ENCODE peak calls at places on chromosomes 13 and 19, in four cellular contexts. X is tibial nerve, D is left ventricle myocardium inferior, R is gastrocnemius medialis. V is an unnamed sample.

GRCh38 chr13:114166381-114167131 is 12.5 kb upstream of the CFAP97D2 start:
- DNase-seq in X (no peak), D (peak), R (no peak), V (no peak)

GRCh38 chr13:110118106-110118505 is 188.9 kb downstream of the COL4A1 start:
- DNase-seq in X (no peak), D (no peak), R (no peak), V (no peak)

GRCh38 chr13:95564948-95565347 is 12.4 kb downstream of the CLDN10 start:
- DNase-seq in X (no peak), D (no peak), R (no peak), V (no peak)

GRCh38 chr13:102935896-102936321 is 90.1 kb downstream of the ERCC5 start:
- DNase-seq in X (no peak), D (no peak), R (no peak), V (no peak)

GRCh38 chr13:94617389-94618000 is 15.8 kb downstream of the GPR180 start:
- DNase-seq in X (peak), D (no peak), R (no peak), V (no peak)

GRCh38 chr13:31538067-31539042 is 201.0 kb upstream of the RXFP2 start:
- DNase-seq in X (no peak), D (no peak), R (no peak), V (no peak)

GRCh38 chr13:73259061-73259908 is 200.5 kb downstream of the KLF5 start:
- DNase-seq in X (no peak), D (no peak), R (no peak), V (no peak)

GRCh38 chr13:68888832-68889231 is 1218.8 kb upstream of the ATXN8OS start:
- DNase-seq in X (no peak), D (no peak), R (no peak), V (no peak)

GRCh38 chr13:78586706-78587105 is 16.6 kb downstream of the POU4F1 start:
- DNase-seq in X (no peak), D (no peak), R (no peak), V (no peak)

GRCh38 chr19:7928741-7929701 is 3.1 kb upstream of the CTXN1 start:
- DNase-seq in X (peak), D (no peak), R (no peak), V (peak)
- H3K4me3 ChIP-seq in X (no peak), D (no peak), R (no peak), V (peak)

DNA sequence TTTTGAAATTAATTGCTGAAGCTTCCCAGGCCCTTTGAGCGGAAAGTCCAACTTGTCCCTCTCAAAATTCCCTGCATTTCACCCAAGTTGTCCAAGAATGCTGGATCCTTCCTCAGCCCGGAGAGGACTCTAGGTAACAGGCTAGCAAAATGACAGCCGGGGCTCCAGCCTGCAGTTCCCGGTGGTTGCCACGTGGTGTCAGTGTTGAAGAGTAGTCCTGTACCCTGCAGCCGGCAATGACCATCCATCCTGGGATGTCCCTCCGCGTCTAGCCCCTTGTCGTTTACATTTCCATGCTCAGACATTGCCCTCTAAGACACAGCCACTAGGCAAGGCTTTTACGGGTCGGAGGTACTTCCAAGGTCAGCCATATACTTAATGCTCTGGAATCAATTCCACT is 31.4 kb upstream of the MTIF3 start:
- DNase-seq in X (no peak), D (peak), R (no peak), V (no peak)
- TF ChIP-seq CTCF in X (no peak), D (peak), R (peak), V (peak)

DNA sequence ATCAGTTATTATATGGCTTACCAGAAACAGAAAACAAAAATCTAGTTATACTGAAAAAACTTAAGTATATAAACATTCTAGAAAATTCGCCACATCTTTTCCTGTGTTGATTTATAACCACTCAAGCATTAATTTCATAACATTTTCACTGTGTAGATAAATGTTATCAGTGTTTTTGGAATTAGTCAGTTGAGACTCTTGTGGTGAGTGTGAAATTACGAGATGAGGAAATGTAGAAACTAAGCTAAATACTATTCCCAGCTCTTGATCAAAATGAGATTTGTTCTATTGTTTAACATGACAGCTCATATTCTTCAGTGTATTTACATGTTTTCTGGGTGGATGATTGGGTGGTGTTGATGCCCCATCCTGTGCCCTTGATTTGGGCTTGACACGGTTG is 406.8 kb downstream of the DACH1 start:
- DNase-seq in X (no peak), D (no peak), R (no peak), V (no peak)
- H3K4me3 ChIP-seq in X (no peak), D (no peak), R (no peak), V (no peak)

DNA sequence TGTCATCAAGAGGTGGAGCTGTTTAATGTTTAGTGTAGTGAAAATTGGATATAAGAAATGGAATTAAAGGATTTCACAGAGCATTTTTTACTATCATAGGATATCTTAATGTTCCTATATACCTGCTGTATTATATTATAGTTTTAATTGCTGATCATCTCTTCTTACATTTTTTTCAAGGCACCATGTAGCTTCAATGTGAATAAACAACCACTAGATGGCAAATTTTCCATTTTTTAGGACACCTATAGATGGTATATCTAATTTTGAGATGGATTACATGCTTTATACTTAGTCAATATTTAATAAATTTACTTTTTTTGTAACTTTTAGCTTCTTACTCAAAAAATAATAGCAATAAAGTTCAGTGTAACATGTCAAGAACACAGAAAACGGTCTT is 9.0 kb upstream of the ATXN8OS start:
- DNase-seq in X (no peak), D (no peak), R (no peak), V (no peak)
- TF ChIP-seq CTCF in X (no peak), D (peak), R (no peak), V (no peak)

GRCh38 chr13:108213946-108214345 is 1.4 kb downstream of the LIG4 start:
- DNase-seq in X (no peak), D (no peak), R (no peak), V (no peak)
- H3K4me3 ChIP-seq in X (no peak), D (peak), R (peak), V (peak)

DNA sequence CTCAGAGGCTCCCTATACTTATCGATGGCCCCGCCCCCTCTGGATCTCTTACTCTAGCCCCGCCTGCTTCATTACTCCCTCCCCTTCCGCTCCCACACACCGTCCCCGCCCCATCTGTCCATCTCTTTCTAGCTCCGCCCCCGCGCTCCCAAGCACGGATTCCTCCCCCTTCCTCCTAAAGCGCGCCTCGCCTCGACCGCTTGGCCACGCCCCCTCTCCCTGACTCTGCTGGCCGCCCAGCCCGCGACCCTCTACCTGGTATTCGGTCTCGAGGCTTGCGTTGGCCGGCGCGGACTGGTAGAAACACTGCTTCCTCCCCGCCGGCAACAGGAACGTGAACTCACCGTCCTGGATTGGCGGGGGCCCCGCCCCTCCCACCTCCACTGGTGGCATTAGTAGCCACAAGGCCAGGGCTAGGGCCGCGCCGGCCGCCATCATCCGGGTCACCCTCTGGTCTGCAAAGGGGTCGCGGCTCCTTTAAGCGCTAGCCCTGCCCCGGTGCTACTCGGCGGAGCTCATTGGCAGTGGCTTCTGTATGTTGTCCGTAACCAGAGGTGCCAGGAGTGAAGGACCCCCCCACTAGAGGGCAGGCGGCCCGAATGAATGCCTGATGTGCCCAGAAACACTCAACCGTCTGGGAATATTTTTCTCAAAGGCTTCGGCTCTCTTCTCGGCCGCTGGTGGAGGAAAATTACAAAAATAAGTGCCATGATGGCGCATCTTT is at the start of gene TMED1:
- DNase-seq in X (peak), D (peak), R (peak), V (peak)
- TF ChIP-seq CTCF in X (peak), D (peak), R (peak), V (peak)

DNA sequence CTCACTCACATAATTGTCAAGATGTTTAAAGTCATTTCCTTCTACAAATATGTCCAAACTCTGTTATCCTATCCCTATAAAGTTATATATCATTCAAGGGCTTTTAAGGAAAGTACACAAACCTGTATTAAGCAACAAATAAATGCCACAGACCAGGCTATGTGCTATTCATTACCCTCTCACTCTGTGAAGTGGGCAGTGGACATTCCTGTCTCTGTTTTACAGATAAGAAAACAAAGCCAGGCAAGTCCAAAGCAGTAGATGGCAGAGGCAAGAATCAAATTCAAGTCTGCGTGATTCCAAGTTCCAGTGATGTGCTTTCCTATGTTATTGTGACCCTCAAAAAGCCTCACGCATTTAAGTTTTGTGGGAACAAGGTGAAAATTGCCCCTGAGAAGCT is 140.5 kb downstream of the LHFPL6 start:
- DNase-seq in X (no peak), D (no peak), R (no peak), V (no peak)
- H3K4me3 ChIP-seq in X (no peak), D (peak), R (no peak), V (no peak)

DNA sequence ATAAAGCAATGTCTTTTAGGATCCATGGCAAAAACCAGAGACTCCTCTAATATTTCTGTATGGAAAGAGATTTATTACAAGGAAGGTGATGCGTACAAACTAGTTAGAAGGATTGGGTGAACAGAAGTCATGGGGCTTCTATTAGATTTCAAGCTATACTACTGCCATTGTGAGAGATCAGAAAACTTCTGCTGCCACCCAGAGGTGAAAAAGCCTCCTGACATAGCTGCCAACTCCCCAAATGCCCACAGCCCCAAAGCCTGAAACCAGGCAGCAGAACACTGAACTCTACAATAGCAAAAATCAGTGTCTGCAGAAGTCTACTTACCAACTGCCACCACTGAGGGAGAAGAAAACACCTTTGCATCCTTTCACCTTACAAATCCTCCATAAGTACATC is 379.0 kb upstream of the MIR17HG start:
- DNase-seq in X (no peak), D (no peak), R (no peak), V (no peak)
- TF ChIP-seq CTCF in X (no peak), D (peak), R (no peak), V (no peak)

DNA sequence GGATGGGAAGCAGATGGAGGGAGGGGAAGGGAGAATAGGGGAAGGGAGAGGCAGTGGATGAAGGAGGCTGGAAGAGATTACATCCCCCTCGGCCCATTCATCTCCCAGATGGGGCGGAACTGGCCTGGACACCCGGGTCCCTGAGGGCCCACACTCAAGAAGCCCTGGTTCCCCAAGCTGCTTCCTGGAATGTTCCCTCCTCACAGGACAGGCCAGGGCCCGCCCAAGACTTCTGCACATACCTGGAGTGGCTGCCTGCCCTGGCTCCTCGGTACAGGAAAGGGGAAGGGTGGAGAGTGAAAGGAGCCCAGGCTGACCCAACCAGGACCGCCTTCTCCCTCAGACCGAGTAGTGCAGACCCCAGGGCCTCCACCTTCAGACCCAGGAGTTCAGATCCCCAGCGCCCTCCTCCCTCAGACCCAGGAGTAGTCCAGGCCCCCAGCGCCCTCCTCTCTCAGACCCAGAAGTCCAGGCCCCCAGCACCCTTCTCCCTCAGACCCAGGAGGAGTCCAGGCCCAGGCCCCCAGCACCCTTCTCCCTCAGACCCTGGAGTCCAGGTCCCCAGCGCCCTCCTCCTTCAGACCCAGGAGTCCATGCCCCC is 489 bp downstream of the NTF4 start:
- DNase-seq in X (no peak), D (no peak), R (no peak), V (no peak)
- H3K4me3 ChIP-seq in X (no peak), D (no peak), R (no peak), V (peak)

V was measured in AG04449.